ENCODE peak calls at places on chromosomes 13 and 19, in seven cellular contexts. One of them, this sample, is unnamed.

GRCh38 chr13:32390048-32390447 is 37.9 kb downstream of the N4BP2L1 start:
- DNase-seq in transverse colon: no peak
- DNase-seq in adrenal gland: no peak
- DNase-seq in heart right ventricle: no peak
- DNase-seq in ovary: no peak
- DNase-seq in fibroblast of lung: no peak
- DNase-seq in mammary epithelial cell: no peak
- DNase-seq in this sample: no peak

GRCh38 chr19:46924874-46925547 is 64.2 kb downstream of the ARHGAP35 start:
- DNase-seq in transverse colon: peak; percentile 47
- DNase-seq in adrenal gland: no peak
- DNase-seq in heart right ventricle: no peak
- DNase-seq in ovary: no peak
- DNase-seq in fibroblast of lung: no peak
- DNase-seq in mammary epithelial cell: peak; percentile 63
- DNase-seq in this sample: no peak

GRCh38 chr19:15923702-15924101 is 10.6 kb downstream of the CYP4F11 start:
- DNase-seq in transverse colon: peak; percentile 81
- DNase-seq in adrenal gland: no peak
- DNase-seq in heart right ventricle: no peak
- DNase-seq in ovary: no peak
- DNase-seq in fibroblast of lung: no peak
- DNase-seq in mammary epithelial cell: no peak
- DNase-seq in this sample: no peak

GRCh38 chr19:50646074-50646807 is 3.0 kb upstream of the C19orf81 start:
- DNase-seq in transverse colon: no peak
- DNase-seq in adrenal gland: peak; percentile 62
- DNase-seq in heart right ventricle: no peak
- DNase-seq in ovary: no peak
- DNase-seq in fibroblast of lung: peak; percentile 26
- DNase-seq in mammary epithelial cell: peak; percentile 39
- DNase-seq in this sample: peak; percentile 35

GRCh38 chr19:47247308-47247990 is 8.9 kb upstream of the CCDC9 start:
- DNase-seq in transverse colon: peak; percentile 85
- DNase-seq in adrenal gland: peak; percentile 71
- DNase-seq in heart right ventricle: peak; percentile 83
- DNase-seq in ovary: peak; percentile 78
- DNase-seq in fibroblast of lung: peak; percentile 80
- DNase-seq in mammary epithelial cell: peak; percentile 55
- DNase-seq in this sample: no peak

GRCh38 chr13:111949311-111949710 is 117.6 kb upstream of the SOX1 start:
- DNase-seq in transverse colon: no peak
- DNase-seq in adrenal gland: no peak
- DNase-seq in heart right ventricle: no peak
- DNase-seq in ovary: no peak
- DNase-seq in fibroblast of lung: no peak
- DNase-seq in mammary epithelial cell: no peak
- DNase-seq in this sample: no peak

GRCh38 chr13:28530729-28531194 is 35.8 kb upstream of the FLT1 start:
- DNase-seq in transverse colon: no peak
- DNase-seq in adrenal gland: no peak
- DNase-seq in heart right ventricle: no peak
- DNase-seq in ovary: no peak
- DNase-seq in fibroblast of lung: peak; percentile 36
- DNase-seq in mammary epithelial cell: no peak
- DNase-seq in this sample: no peak

GRCh38 chr13:44853641-44854040 is 135.6 kb downstream of the NUFIP1 start:
- DNase-seq in transverse colon: peak; percentile 69
- DNase-seq in adrenal gland: no peak
- DNase-seq in heart right ventricle: no peak
- DNase-seq in ovary: no peak
- DNase-seq in fibroblast of lung: no peak
- DNase-seq in mammary epithelial cell: no peak
- DNase-seq in this sample: no peak

GRCh38 chr13:31209172-31209818 is 9.5 kb downstream of the B3GLCT start:
- DNase-seq in transverse colon: peak; percentile 11
- DNase-seq in adrenal gland: peak; percentile 26
- DNase-seq in heart right ventricle: peak; percentile 62
- DNase-seq in ovary: peak; percentile 49
- DNase-seq in fibroblast of lung: peak; percentile 46
- DNase-seq in mammary epithelial cell: no peak
- DNase-seq in this sample: peak; percentile 35

GRCh38 chr19:16327501-16327900 is 2.9 kb downstream of the KLF2 start:
- DNase-seq in transverse colon: peak; percentile 39
- DNase-seq in adrenal gland: no peak
- DNase-seq in heart right ventricle: no peak
- DNase-seq in ovary: peak; percentile 51
- DNase-seq in fibroblast of lung: no peak
- DNase-seq in mammary epithelial cell: no peak
- DNase-seq in this sample: no peak

GRCh38 chr19:944663-945241 is 18.9 kb downstream of the ARID3A start:
- DNase-seq in transverse colon: peak; percentile 59
- DNase-seq in adrenal gland: no peak
- DNase-seq in heart right ventricle: no peak
- DNase-seq in ovary: peak; percentile 43
- DNase-seq in fibroblast of lung: no peak
- DNase-seq in mammary epithelial cell: no peak
- DNase-seq in this sample: no peak

GRCh38 chr13:112074139-112074710 is 7.3 kb downstream of the SOX1 start:
- DNase-seq in transverse colon: no peak
- DNase-seq in adrenal gland: no peak
- DNase-seq in heart right ventricle: no peak
- DNase-seq in ovary: no peak
- DNase-seq in fibroblast of lung: no peak
- DNase-seq in mammary epithelial cell: no peak
- DNase-seq in this sample: no peak

GRCh38 chr19:43664008-43664407 is 6.0 kb downstream of the PLAUR start:
- DNase-seq in transverse colon: no peak
- DNase-seq in adrenal gland: no peak
- DNase-seq in heart right ventricle: no peak
- DNase-seq in ovary: no peak
- DNase-seq in fibroblast of lung: no peak
- DNase-seq in mammary epithelial cell: no peak
- DNase-seq in this sample: no peak

GRCh38 chr19:38506723-38507550 is 73.4 kb downstream of the RYR1 start:
- DNase-seq in transverse colon: peak; percentile 88
- DNase-seq in adrenal gland: peak; percentile 28
- DNase-seq in heart right ventricle: peak; percentile 72
- DNase-seq in ovary: peak; percentile 51
- DNase-seq in fibroblast of lung: no peak
- DNase-seq in mammary epithelial cell: peak; percentile 90
- DNase-seq in this sample: peak; percentile 70

GRCh38 chr13:107043016-107043957 is 475.4 kb upstream of the ARGLU1 start:
- DNase-seq in transverse colon: no peak
- DNase-seq in adrenal gland: no peak
- DNase-seq in heart right ventricle: no peak
- DNase-seq in ovary: no peak
- DNase-seq in fibroblast of lung: no peak
- DNase-seq in mammary epithelial cell: no peak
- DNase-seq in this sample: no peak

GRCh38 chr13:29676941-29677452 is 81.5 kb upstream of the SLC7A1 start:
- DNase-seq in transverse colon: peak; percentile 37
- DNase-seq in adrenal gland: no peak
- DNase-seq in heart right ventricle: no peak
- DNase-seq in ovary: no peak
- DNase-seq in fibroblast of lung: no peak
- DNase-seq in mammary epithelial cell: peak; percentile 95
- DNase-seq in this sample: peak; percentile 97

GRCh38 chr13:44474122-44474910 is 100.7 kb downstream of the SERP2 start:
- DNase-seq in transverse colon: no peak
- DNase-seq in adrenal gland: no peak
- DNase-seq in heart right ventricle: no peak
- DNase-seq in ovary: no peak
- DNase-seq in fibroblast of lung: peak; percentile 29
- DNase-seq in mammary epithelial cell: no peak
- DNase-seq in this sample: no peak

GRCh38 chr13:50124536-50125305 is 109.5 kb downstream of the KCNRG start:
- DNase-seq in transverse colon: peak; percentile 97
- DNase-seq in adrenal gland: peak; percentile 99
- DNase-seq in heart right ventricle: peak; percentile 54
- DNase-seq in ovary: peak; percentile 97
- DNase-seq in fibroblast of lung: peak; percentile 96
- DNase-seq in mammary epithelial cell: peak; percentile 52
- DNase-seq in this sample: peak; percentile 66

GRCh38 chr13:80374453-80374852 is 33.5 kb upstream of the SPRY2 start:
- DNase-seq in transverse colon: no peak
- DNase-seq in adrenal gland: no peak
- DNase-seq in heart right ventricle: peak; percentile 71
- DNase-seq in ovary: no peak
- DNase-seq in fibroblast of lung: no peak
- DNase-seq in mammary epithelial cell: no peak
- DNase-seq in this sample: no peak

GRCh38 chr13:26678330-26678729 is 82.3 kb downstream of the GPR12 start:
- DNase-seq in transverse colon: no peak
- DNase-seq in adrenal gland: no peak
- DNase-seq in heart right ventricle: no peak
- DNase-seq in ovary: no peak
- DNase-seq in fibroblast of lung: no peak
- DNase-seq in mammary epithelial cell: no peak
- DNase-seq in this sample: no peak

GRCh38 chr19:55467236-55468053 is 2.9 kb upstream of the C19orf85 start:
- DNase-seq in transverse colon: peak; percentile 75
- DNase-seq in adrenal gland: peak; percentile 56
- DNase-seq in heart right ventricle: peak; percentile 80
- DNase-seq in ovary: peak; percentile 80
- DNase-seq in fibroblast of lung: peak; percentile 61
- DNase-seq in mammary epithelial cell: peak; percentile 38
- DNase-seq in this sample: peak; percentile 19

GRCh38 chr19:42497492-42498226 is 30.6 kb downstream of the CEACAM1 start:
- DNase-seq in transverse colon: peak; percentile 61
- DNase-seq in adrenal gland: no peak
- DNase-seq in heart right ventricle: no peak
- DNase-seq in ovary: no peak
- DNase-seq in fibroblast of lung: no peak
- DNase-seq in mammary epithelial cell: no peak
- DNase-seq in this sample: no peak
- H3K27ac ChIP-seq in transverse colon: peak overlapping the region; percentile 80
- H3K27ac ChIP-seq in adrenal gland: peak overlapping the region; percentile 54
- H3K27ac ChIP-seq in heart right ventricle: no peak overlapping the region
- H3K27ac ChIP-seq in ovary: no peak overlapping the region
- H3K27ac ChIP-seq in fibroblast of lung: no peak overlapping the region
- H3K27ac ChIP-seq in mammary epithelial cell: no peak overlapping the region
- H3K27ac ChIP-seq in this sample: no peak overlapping the region

GRCh38 chr19:41627966-41628675 is 1.2 kb upstream of the CEACAM4 start:
- DNase-seq in transverse colon: no peak
- DNase-seq in adrenal gland: no peak
- DNase-seq in heart right ventricle: no peak
- DNase-seq in ovary: no peak
- DNase-seq in fibroblast of lung: no peak
- DNase-seq in mammary epithelial cell: no peak
- DNase-seq in this sample: no peak

GRCh38 chr19:41624515-41624914 is 2.4 kb downstream of the CEACAM4 start:
- DNase-seq in transverse colon: no peak
- DNase-seq in adrenal gland: no peak
- DNase-seq in heart right ventricle: no peak
- DNase-seq in ovary: no peak
- DNase-seq in fibroblast of lung: no peak
- DNase-seq in mammary epithelial cell: no peak
- DNase-seq in this sample: no peak

GRCh38 chr19:41623360-41623759 is 3.5 kb downstream of the CEACAM4 start:
- DNase-seq in transverse colon: no peak
- DNase-seq in adrenal gland: no peak
- DNase-seq in heart right ventricle: no peak
- DNase-seq in ovary: no peak
- DNase-seq in fibroblast of lung: no peak
- DNase-seq in mammary epithelial cell: no peak
- DNase-seq in this sample: no peak

GRCh38 chr19:41626877-41627276 is at the start of gene CEACAM4:
- DNase-seq in transverse colon: no peak
- DNase-seq in adrenal gland: no peak
- DNase-seq in heart right ventricle: peak; percentile 32
- DNase-seq in ovary: no peak
- DNase-seq in fibroblast of lung: no peak
- DNase-seq in mammary epithelial cell: no peak
- DNase-seq in this sample: no peak

GRCh38 chr19:41626278-41626677 is 596 bp downstream of the CEACAM4 start:
- DNase-seq in transverse colon: no peak
- DNase-seq in adrenal gland: no peak
- DNase-seq in heart right ventricle: no peak
- DNase-seq in ovary: no peak
- DNase-seq in fibroblast of lung: no peak
- DNase-seq in mammary epithelial cell: no peak
- DNase-seq in this sample: no peak
- H3K4me1 ChIP-seq in transverse colon: no peaks in the 10 kb centered on the region
- H3K4me1 ChIP-seq in adrenal gland: no peaks in the 10 kb centered on the region
- H3K4me1 ChIP-seq in heart right ventricle: no peaks in the 10 kb centered on the region
- H3K4me1 ChIP-seq in ovary: no peaks in the 10 kb centered on the region
- H3K4me1 ChIP-seq in fibroblast of lung: no peaks in the 10 kb centered on the region
- H3K4me1 ChIP-seq in mammary epithelial cell: no peaks in the 10 kb centered on the region
- H3K4me1 ChIP-seq in this sample: no peaks in the 10 kb centered on the region

GRCh38 chr13:43023244-43023931 is at the start of gene DNAJC15:
- DNase-seq in transverse colon: peak; percentile 86
- DNase-seq in adrenal gland: peak; percentile 73
- DNase-seq in heart right ventricle: peak; percentile 86
- DNase-seq in ovary: no peak
- DNase-seq in fibroblast of lung: peak; percentile 89
- DNase-seq in mammary epithelial cell: no peak
- DNase-seq in this sample: peak; percentile 67
- TF ChIP-seq CTCF in transverse colon: no peak
- TF ChIP-seq CTCF in adrenal gland: no peak
- TF ChIP-seq CTCF in heart right ventricle: no peak
- TF ChIP-seq CTCF in ovary: no peak
- TF ChIP-seq CTCF in fibroblast of lung: peak; percentile 20
- TF ChIP-seq CTCF in mammary epithelial cell: peak; percentile 28
- TF ChIP-seq CTCF in this sample: no peak

GRCh38 chr13:94115054-94115453 is 364.4 kb downstream of the DCT start:
- DNase-seq in transverse colon: no peak
- DNase-seq in adrenal gland: no peak
- DNase-seq in heart right ventricle: no peak
- DNase-seq in ovary: no peak
- DNase-seq in fibroblast of lung: no peak
- DNase-seq in mammary epithelial cell: no peak
- DNase-seq in this sample: no peak

GRCh38 chr13:94112227-94112626 is 367.3 kb downstream of the DCT start:
- DNase-seq in transverse colon: no peak
- DNase-seq in adrenal gland: no peak
- DNase-seq in heart right ventricle: no peak
- DNase-seq in ovary: no peak
- DNase-seq in fibroblast of lung: peak; percentile 95
- DNase-seq in mammary epithelial cell: peak; percentile 80
- DNase-seq in this sample: peak; percentile 43

GRCh38 chr13:94114166-94114565 is 365.3 kb downstream of the DCT start:
- DNase-seq in transverse colon: no peak
- DNase-seq in adrenal gland: no peak
- DNase-seq in heart right ventricle: no peak
- DNase-seq in ovary: no peak
- DNase-seq in fibroblast of lung: no peak
- DNase-seq in mammary epithelial cell: no peak
- DNase-seq in this sample: no peak

GRCh38 chr13:94112731-94113130 is 366.8 kb downstream of the DCT start:
- DNase-seq in transverse colon: no peak
- DNase-seq in adrenal gland: no peak
- DNase-seq in heart right ventricle: no peak
- DNase-seq in ovary: no peak
- DNase-seq in fibroblast of lung: no peak
- DNase-seq in mammary epithelial cell: no peak
- DNase-seq in this sample: no peak

DNA sequence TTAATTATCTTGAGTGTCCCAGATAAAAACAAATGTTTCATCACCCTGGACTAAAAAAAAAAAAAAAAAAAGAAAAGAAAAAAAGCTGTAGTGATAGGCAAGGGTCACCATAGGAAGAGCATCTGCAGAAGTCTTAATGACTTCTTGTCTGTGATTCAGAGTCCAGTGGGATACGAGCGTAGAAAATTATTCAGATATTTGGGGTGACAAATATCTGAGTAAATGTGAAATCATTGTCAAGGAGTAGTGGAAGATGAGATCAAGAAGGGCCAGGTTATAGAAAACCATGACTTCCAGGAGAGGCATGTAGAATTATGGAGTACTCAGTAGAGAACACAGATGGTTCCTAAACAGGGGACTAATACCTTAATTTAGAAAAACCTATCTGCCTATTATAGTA is 369.5 kb downstream of the DCT start:
- DNase-seq in transverse colon: no peak
- DNase-seq in adrenal gland: no peak
- DNase-seq in heart right ventricle: no peak
- DNase-seq in ovary: no peak
- DNase-seq in fibroblast of lung: no peak
- DNase-seq in mammary epithelial cell: no peak
- DNase-seq in this sample: no peak
- H3K27ac ChIP-seq in transverse colon: no peak overlapping the region
- H3K27ac ChIP-seq in adrenal gland: no peak overlapping the region
- H3K27ac ChIP-seq in heart right ventricle: no peak overlapping the region
- H3K27ac ChIP-seq in ovary: no peak overlapping the region
- H3K27ac ChIP-seq in fibroblast of lung: no peak overlapping the region
- H3K27ac ChIP-seq in mammary epithelial cell: no peak overlapping the region
- H3K27ac ChIP-seq in this sample: no peak overlapping the region

This sample was measured in foreskin keratinocyte.